ENCODE peak calls at places on chromosomes 2 and 18, in nine cellular contexts. J is caudate nucleus; O is lower lobe of right lung; L is Peyer's patch; W is CD4-positive, CD25-positive, alpha-beta regulatory T cell; P is activated naive CD4-positive, alpha-beta T cell treated with anti-CD3 and anti-CD28 coated beads, Interleukin-2, amount 50 U/mL, for 16 hours; F is left ventricle myocardium inferior; M is GM12878; N is epithelial cell of proximal tubule. B is an unnamed sample.

GRCh38 chr2:135745545-135745944 is 3.9 kb downstream of the UBXN4 start:
- DNase-seq in J (no peak), O (no peak), L (no peak), W (no peak), P (no peak), F (no peak), M (no peak), N (no peak), B (no peak)

GRCh38 chr18:68735498-68736343 is 20.8 kb upstream of the TMX3 start:
- DNase-seq in J (no peak), O (no peak), L (no peak), W (peak; percentile 54), P (no peak), F (no peak), M (no peak), N (peak; percentile 18), B (peak; percentile 42)

GRCh38 chr2:95046371-95047112 is 21.0 kb downstream of the MAL start:
- DNase-seq in J (no peak), O (no peak), L (peak; percentile 29), W (no peak), P (no peak), F (no peak), M (no peak), N (no peak), B (no peak)

GRCh38 chr2:38734299-38735058 is 16.7 kb downstream of the SRSF7 start:
- DNase-seq in J (no peak), O (no peak), L (no peak), W (no peak), P (no peak), F (no peak), M (no peak), N (no peak), B (no peak)

GRCh38 chr2:199932312-199932855 is 21.3 kb downstream of the C2orf69 start:
- DNase-seq in J (peak; percentile 84), O (no peak), L (no peak), W (no peak), P (no peak), F (no peak), M (no peak), N (no peak), B (no peak)

GRCh38 chr18:79629249-79629558 is 50.4 kb upstream of the CTDP1 start:
- DNase-seq in J (no peak), O (no peak), L (no peak), W (no peak), P (no peak), F (no peak), M (no peak), N (no peak), B (no peak)

GRCh38 chr2:85887566-85888019 is 1.2 kb downstream of the ST3GAL5 start:
- DNase-seq in J (peak; percentile 76), O (peak; percentile 65), L (peak; percentile 55), W (peak; percentile 73), P (peak; percentile 52), F (peak; percentile 57), M (no peak), N (no peak), B (peak; percentile 60)

GRCh38 chr18:46770708-46771107 is 13.9 kb upstream of the ST8SIA5 start:
- DNase-seq in J (no peak), O (no peak), L (no peak), W (no peak), P (no peak), F (no peak), M (no peak), N (no peak), B (no peak)

GRCh38 chr18:54983041-54983686 is 23.9 kb upstream of the CCDC68 start:
- DNase-seq in J (no peak), O (no peak), L (no peak), W (peak; percentile 34), P (no peak), F (no peak), M (no peak), N (peak; percentile 13), B (no peak)

GRCh38 chr18:48034651-48035555 is 104.4 kb upstream of the SMAD2 start:
- DNase-seq in J (no peak), O (no peak), L (no peak), W (no peak), P (no peak), F (no peak), M (no peak), N (no peak), B (no peak)

GRCh38 chr2:241006412-241006811 is 8.0 kb downstream of the SNED1 start:
- DNase-seq in J (no peak), O (no peak), L (no peak), W (no peak), P (no peak), F (no peak), M (no peak), N (no peak), B (no peak)

GRCh38 chr2:109089602-109090300 is 39.3 kb upstream of the SH3RF3 start:
- DNase-seq in J (no peak), O (no peak), L (no peak), W (no peak), P (no peak), F (no peak), M (no peak), N (no peak), B (no peak)

GRCh38 chr18:63684718-63685117 is 18.0 kb upstream of the SERPINB11 start:
- DNase-seq in J (no peak), O (no peak), L (no peak), W (no peak), P (no peak), F (no peak), M (no peak), N (no peak), B (no peak)

GRCh38 chr2:180446492-180446891 is 439.4 kb upstream of the CWC22 start:
- DNase-seq in J (no peak), O (no peak), L (no peak), W (no peak), P (no peak), F (no peak), M (no peak), N (no peak), B (no peak)

B was measured in naive thymus-derived CD4-positive, alpha-beta T cell.